ENCODE peak calls at places on chromosomes 4 and X, in seven cellular contexts. J is body of pancreas, V is mesendoderm, E is MM.1S, Q is K562, R is lower lobe of right lung, H is suprapubic skin. T is an unnamed sample. For H3K4me1, the result is how much of the 10 kb centered on the place peaks cover.

GRCh38 chrX:153921070-153921469 is 5.0 kb downstream of the ARHGAP4 start:
- DNase-seq in J (no peak), V (no peak), E (no peak), Q (no peak), R (peak), H (no peak), T (peak)

GRCh38 chr4:163467371-163467770 is 6.2 kb downstream of the TKTL2 start:
- DNase-seq in J (no peak), V (no peak), E (no peak), Q (no peak), R (no peak), H (no peak), T (no peak)

GRCh38 chrX:23726196-23726595 is 16.9 kb downstream of the ACOT9 start:
- DNase-seq in J (peak), V (no peak), E (no peak), Q (no peak), R (no peak), H (no peak), T (no peak)

GRCh38 chr4:40150932-40151331 is 45.9 kb upstream of the RHOH start:
- DNase-seq in J (no peak), V (no peak), E (no peak), Q (no peak), R (no peak), H (no peak), T (no peak)

GRCh38 chr4:79404666-79405065 is 3.4 kb downstream of the GK2 start:
- DNase-seq in J (no peak), V (no peak), E (no peak), Q (no peak), R (no peak), H (no peak), T (no peak)

GRCh38 chrX:9873952-9874351 is 87.7 kb downstream of the SHROOM2 start:
- DNase-seq in J (peak), V (peak), E (peak), Q (peak), R (peak), H (no peak), T (peak)

GRCh38 chr4:170051402-170051801 is 25.2 kb upstream of the MFAP3L start:
- DNase-seq in J (no peak), V (peak), E (no peak), Q (no peak), R (no peak), H (no peak), T (no peak)

GRCh38 chr4:162245051-162245450 is 81.3 kb upstream of the FSTL5 start:
- DNase-seq in J (no peak), V (no peak), E (no peak), Q (no peak), R (no peak), H (no peak), T (no peak)

GRCh38 chrX:148049441-148049840 is 68.3 kb downstream of the FMR1NB start:
- DNase-seq in J (no peak), V (peak), E (peak), Q (peak), R (no peak), H (no peak), T (peak)

GRCh38 chr4:153514001-153514526 is 47.9 kb downstream of the TMEM131L start:
- DNase-seq in J (no peak), V (no peak), E (no peak), Q (no peak), R (no peak), H (no peak), T (no peak)

GRCh38 chrX:16695079-16695676 is 17.3 kb downstream of the CTPS2 start:
- DNase-seq in J (peak), V (peak), E (peak), Q (peak), R (peak), H (peak), T (peak)

GRCh38 chr4:89489338-89489771 is 181.8 kb upstream of the GPRIN3 start:
- DNase-seq in J (no peak), V (peak), E (no peak), Q (no peak), R (no peak), H (no peak), T (no peak)

GRCh38 chr4:6124386-6125102 is 75.8 kb downstream of the JAKMIP1 start:
- DNase-seq in J (no peak), V (no peak), E (no peak), Q (no peak), R (no peak), H (no peak), T (no peak)

GRCh38 chr4:54268151-54268550 is 39.1 kb downstream of the PDGFRA start:
- DNase-seq in J (no peak), V (no peak), E (no peak), Q (no peak), R (no peak), H (no peak), T (no peak)

GRCh38 chr4:6625256-6625655 is 15.2 kb upstream of the MRFAP1 start:
- DNase-seq in J (no peak), V (no peak), E (no peak), Q (no peak), R (no peak), H (no peak), T (no peak)

GRCh38 chr4:55175779-55176231 is 50.4 kb upstream of the KDR start:
- DNase-seq in J (no peak), V (peak), E (no peak), Q (no peak), R (no peak), H (no peak), T (no peak)

GRCh38 chr4:105197777-105198176 is 51.1 kb downstream of the TET2 start:
- DNase-seq in J (no peak), V (no peak), E (no peak), Q (no peak), R (no peak), H (no peak), T (no peak)

GRCh38 chr4:110184124-110184790 is 14.2 kb downstream of the ELOVL6 start:
- DNase-seq in J (no peak), V (peak), E (no peak), Q (no peak), R (no peak), H (no peak), T (no peak)

GRCh38 chr4:2756691-2757350 is 685 bp upstream of the TNIP2 start:
- DNase-seq in J (no peak), V (no peak), E (no peak), Q (no peak), R (peak), H (no peak), T (no peak)

GRCh38 chr4:22514001-22514400 is 1.9 kb downstream of the ADGRA3 start:
- DNase-seq in J (no peak), V (no peak), E (no peak), Q (no peak), R (no peak), H (no peak), T (no peak)

GRCh38 chr4:185541251-185541671 is 6.0 kb upstream of the PDLIM3 start:
- DNase-seq in J (peak), V (no peak), E (no peak), Q (no peak), R (no peak), H (peak), T (no peak)

GRCh38 chr4:176872461-176872860 is 79.7 kb upstream of the VEGFC start:
- DNase-seq in J (no peak), V (no peak), E (no peak), Q (no peak), R (no peak), H (no peak), T (no peak)

GRCh38 chr4:37908488-37909343 is 17.8 kb downstream of the TBC1D1 start:
- DNase-seq in J (no peak), V (no peak), E (no peak), Q (no peak), R (peak), H (no peak), T (no peak)

GRCh38 chr4:78612398-78613005 is 60.9 kb downstream of the ANXA3 start:
- DNase-seq in J (peak), V (peak), E (peak), Q (no peak), R (no peak), H (no peak), T (no peak)

GRCh38 chrX:139967300-139967699 is 2.0 kb upstream of the CXorf66 start:
- DNase-seq in J (no peak), V (peak), E (no peak), Q (peak), R (no peak), H (no peak), T (no peak)

GRCh38 chrX:39854772-39855747 is 242.7 kb downstream of the BCOR start:
- DNase-seq in J (no peak), V (no peak), E (peak), Q (no peak), R (no peak), H (no peak), T (no peak)

GRCh38 chrX:19373034-19373891 is 29.5 kb downstream of the PDHA1 start:
- DNase-seq in J (no peak), V (peak), E (no peak), Q (no peak), R (no peak), H (no peak), T (no peak)

GRCh38 chr4:82423245-82424054 is 6.8 kb downstream of the HNRNPDL start:
- DNase-seq in J (no peak), V (no peak), E (no peak), Q (no peak), R (no peak), H (no peak), T (no peak)

GRCh38 chrX:26922278-26922677 is 540.9 kb downstream of the PPP4R3C start:
- DNase-seq in J (no peak), V (no peak), E (no peak), Q (no peak), R (no peak), H (no peak), T (no peak)

GRCh38 chr4:28555851-28556250 is 1695.2 kb downstream of the STIM2 start:
- DNase-seq in J (no peak), V (no peak), E (no peak), Q (no peak), R (no peak), H (no peak), T (no peak)

GRCh38 chr4:76744253-76744921 is 153.6 kb downstream of the SOWAHB start:
- DNase-seq in J (no peak), V (no peak), E (no peak), Q (no peak), R (no peak), H (no peak), T (no peak)

GRCh38 chrX:115017455-115017854 is at the start of gene IL13RA2:
- DNase-seq in J (no peak), V (peak), E (no peak), Q (peak), R (no peak), H (no peak), T (no peak)

GRCh38 chr4:4320951-4321714 is 31.1 kb downstream of the ZBTB49 start:
- DNase-seq in J (no peak), V (no peak), E (no peak), Q (peak), R (no peak), H (peak), T (no peak)

GRCh38 chr4:140609548-140610425 is 41.0 kb upstream of the UCP1 start:
- DNase-seq in J (no peak), V (peak), E (peak), Q (peak), R (no peak), H (no peak), T (no peak)

GRCh38 chr4:159434496-159435241 is 331.8 kb downstream of the RAPGEF2 start:
- DNase-seq in J (no peak), V (peak), E (no peak), Q (no peak), R (no peak), H (no peak), T (no peak)

GRCh38 chr4:102780476-102781144 is 19.8 kb upstream of the MANBA start:
- DNase-seq in J (peak), V (no peak), E (peak), Q (peak), R (no peak), H (no peak), T (peak)

GRCh38 chr4:17664755-17665154 is 50.3 kb downstream of the MED28 start:
- DNase-seq in J (peak), V (no peak), E (no peak), Q (no peak), R (no peak), H (no peak), T (no peak)

GRCh38 chrX:19625612-19626011 is 110.3 kb upstream of the MAP3K15 start:
- DNase-seq in J (no peak), V (peak), E (no peak), Q (no peak), R (no peak), H (no peak), T (no peak)

GRCh38 chrX:71117358-71117757 is 1.0 kb upstream of the MED12 start:
- DNase-seq in J (no peak), V (no peak), E (no peak), Q (no peak), R (no peak), H (no peak), T (no peak)

GRCh38 chrX:71111141-71111843 is at the start of gene IL2RG:
- DNase-seq in J (peak), V (no peak), E (peak), Q (peak), R (no peak), H (no peak), T (peak)

GRCh38 chrX:71107762-71108360 is 1.3 kb upstream of the CXorf65 start:
- DNase-seq in J (no peak), V (no peak), E (no peak), Q (no peak), R (no peak), H (no peak), T (no peak)

GRCh38 chrX:71107245-71107644 is 705 bp upstream of the CXorf65 start:
- DNase-seq in J (no peak), V (no peak), E (no peak), Q (no peak), R (no peak), H (no peak), T (no peak)

DNA sequence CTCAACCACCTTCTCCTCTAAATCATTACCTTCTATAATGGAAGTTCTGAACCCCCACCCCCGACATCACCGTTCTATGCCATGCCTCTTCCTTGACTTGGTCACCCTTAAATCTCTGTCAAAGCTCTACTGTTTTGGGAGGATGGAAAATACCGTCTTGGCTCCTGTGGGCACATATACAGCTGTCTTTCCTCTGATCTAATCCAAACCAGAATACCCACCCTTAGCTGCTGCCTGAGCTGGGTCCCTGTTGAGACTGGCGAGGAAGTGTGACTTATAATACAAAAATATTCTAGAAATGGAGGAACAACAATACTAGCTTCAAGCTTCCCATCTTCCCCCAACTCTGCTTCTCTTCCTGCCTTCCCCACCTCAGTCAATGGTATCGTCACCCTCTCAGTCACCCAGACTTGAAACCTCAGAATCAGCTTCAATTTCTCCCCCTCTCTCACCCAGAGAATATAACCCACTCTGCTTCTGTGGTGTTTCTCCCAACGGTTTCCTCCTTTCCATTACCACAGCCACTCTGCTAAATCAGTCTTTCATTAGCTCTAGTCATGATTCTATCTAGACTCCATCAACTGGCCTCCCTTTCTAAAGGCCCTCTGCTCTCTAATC is 583 bp upstream of the IL2RG start:
- DNase-seq in J (no peak), V (no peak), E (no peak), Q (no peak), R (no peak), H (no peak), T (no peak)
- H3K4me3 ChIP-seq in J (no peak), V (no peak), E (peak), Q (no peak), R (peak), H (peak), T (no peak)

GRCh38 chr4:184459413-184459812 is 14.9 kb downstream of the IRF2 start:
- DNase-seq in J (no peak), V (no peak), E (no peak), Q (no peak), R (no peak), H (no peak), T (no peak)
- H3K4me1 ChIP-seq in J (under half), V (under half), E (under half), Q (under half), R (under half), H (under half), T (under half)

GRCh38 chr4:1077711-1078477 is 35.5 kb downstream of the RNF212 start:
- DNase-seq in J (no peak), V (no peak), E (no peak), Q (no peak), R (no peak), H (peak), T (no peak)
- H3K4me3 ChIP-seq in J (no peak), V (no peak), E (no peak), Q (no peak), R (no peak), H (no peak), T (no peak)

GRCh38 chrX:5644786-5645185 is 583.9 kb downstream of the NLGN4X start:
- DNase-seq in J (no peak), V (no peak), E (peak), Q (no peak), R (no peak), H (no peak), T (no peak)
- H3K4me1 ChIP-seq in J (under half), V (under half), E (under half), Q (under half), R (under half), H (under half), T (under half)

GRCh38 chrX:6227445-6227820 is 1.2 kb downstream of the NLGN4X start:
- DNase-seq in J (no peak), V (peak), E (no peak), Q (no peak), R (no peak), H (no peak), T (no peak)

GRCh38 chrX:6223516-6223915 is 5.2 kb downstream of the NLGN4X start:
- DNase-seq in J (no peak), V (no peak), E (no peak), Q (no peak), R (no peak), H (no peak), T (no peak)

GRCh38 chrX:6226646-6227444 is 1.8 kb downstream of the NLGN4X start:
- DNase-seq in J (no peak), V (peak), E (no peak), Q (no peak), R (no peak), H (no peak), T (no peak)

GRCh38 chrX:6226053-6226645 is 2.5 kb downstream of the NLGN4X start:
- DNase-seq in J (no peak), V (peak), E (peak), Q (no peak), R (no peak), H (no peak), T (no peak)

GRCh38 chrX:6225307-6226052 is 3.2 kb downstream of the NLGN4X start:
- DNase-seq in J (no peak), V (peak), E (no peak), Q (peak), R (no peak), H (no peak), T (no peak)
- H3K4me3 ChIP-seq in J (no peak), V (peak), E (peak), Q (no peak), R (peak), H (peak), T (no peak)

GRCh38 chrX:50704360-50704759 is 109.6 kb downstream of the SHROOM4 start:
- DNase-seq in J (no peak), V (no peak), E (no peak), Q (no peak), R (no peak), H (no peak), T (no peak)

GRCh38 chrX:50698944-50699343 is 115.0 kb downstream of the SHROOM4 start:
- DNase-seq in J (no peak), V (peak), E (no peak), Q (no peak), R (no peak), H (no peak), T (no peak)

GRCh38 chrX:50697691-50698090 is 116.3 kb downstream of the SHROOM4 start:
- DNase-seq in J (no peak), V (peak), E (no peak), Q (no peak), R (no peak), H (no peak), T (no peak)

GRCh38 chrX:50704987-50705386 is 109.0 kb downstream of the SHROOM4 start:
- DNase-seq in J (no peak), V (no peak), E (no peak), Q (no peak), R (no peak), H (no peak), T (no peak)

DNA sequence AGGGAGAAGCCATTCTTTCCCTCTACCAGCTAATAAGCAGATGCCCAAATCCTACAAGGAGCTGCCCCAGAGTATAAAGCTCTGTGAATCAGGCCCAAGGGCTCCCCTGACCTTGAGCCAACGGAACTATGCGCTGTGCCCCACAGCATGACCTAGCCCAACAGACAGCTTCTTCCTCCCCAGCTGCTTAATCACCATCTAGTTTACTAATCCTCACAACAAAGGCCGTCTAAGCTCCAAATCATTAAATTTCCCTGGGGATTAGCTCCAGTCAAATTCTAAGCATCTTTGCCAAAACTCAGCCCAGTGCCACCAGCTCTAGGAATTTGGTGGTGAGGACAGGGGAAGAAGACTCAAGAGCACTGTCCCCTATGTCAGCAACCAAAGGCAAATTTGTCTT is 113.1 kb downstream of the SHROOM4 start:
- DNase-seq in J (no peak), V (peak), E (no peak), Q (no peak), R (no peak), H (no peak), T (no peak)
- H3K4me1 ChIP-seq in J (under half), V (under half), E (under half), Q (under half), R (under half), H (under half), T (under half)

GRCh38 chrX:25016361-25016671 is 551 bp upstream of the ARX start:
- DNase-seq in J (no peak), V (peak), E (no peak), Q (no peak), R (no peak), H (no peak), T (no peak)

GRCh38 chrX:25017667-25018247 is 2.0 kb upstream of the ARX start:
- DNase-seq in J (no peak), V (peak), E (no peak), Q (no peak), R (no peak), H (no peak), T (peak)

GRCh38 chrX:25018682-25019081 is 2.9 kb upstream of the ARX start:
- DNase-seq in J (no peak), V (no peak), E (no peak), Q (no peak), R (no peak), H (no peak), T (no peak)

GRCh38 chrX:25015486-25016360 is at the start of gene ARX:
- DNase-seq in J (peak), V (peak), E (no peak), Q (peak), R (no peak), H (no peak), T (peak)

DNA sequence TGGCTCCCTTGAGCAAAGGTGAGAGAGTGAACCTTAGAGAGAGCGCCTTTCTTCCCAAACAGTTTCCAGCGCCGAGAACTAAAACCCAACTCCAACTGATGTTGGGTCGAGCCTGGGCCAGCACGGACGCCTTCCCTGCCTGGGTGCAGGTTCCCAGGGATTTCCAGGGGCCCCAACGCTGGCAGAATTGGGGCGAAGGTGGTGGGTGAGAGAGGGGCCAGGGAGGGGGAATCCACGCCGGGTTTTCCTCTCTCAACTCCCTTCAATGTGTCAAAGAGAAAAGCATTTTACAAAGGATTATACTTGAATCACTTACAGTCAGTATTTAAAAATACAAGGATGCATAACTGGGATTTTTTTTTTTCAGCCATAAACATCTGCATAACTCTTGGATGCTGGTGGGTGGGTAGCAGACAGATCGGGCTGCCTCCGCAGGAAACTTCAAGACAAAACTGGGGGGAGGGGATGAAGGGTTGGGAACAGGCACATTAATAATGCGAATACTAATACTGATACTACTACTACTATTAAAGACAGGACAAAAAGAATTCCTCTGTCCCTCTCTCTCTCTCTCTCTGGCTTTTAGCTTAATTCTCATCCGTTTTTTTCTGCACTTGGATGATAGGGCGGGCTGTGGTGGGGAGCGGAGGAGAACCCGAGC is 1.3 kb upstream of the ARX start:
- DNase-seq in J (no peak), V (peak), E (no peak), Q (no peak), R (no peak), H (no peak), T (no peak)
- H3K4me3 ChIP-seq in J (no peak), V (no peak), E (peak), Q (no peak), R (no peak), H (no peak), T (no peak)